ENCODE peak calls at places on chromosome 19, in seven cellular contexts. One of them, this sample, is unnamed.
A peak's percentile ranks its signal among the peaks of the same experiment; 100 is the strongest.

GRCh38 chr19:13022111-13022858 is 27.0 kb downstream of the NFIX start:
- DNase-seq in right atrium auricular region: no peak
- DNase-seq in tibial artery: peak; percentile 67
- DNase-seq in fibroblast of lung: peak; percentile 70
- DNase-seq in AG10803: peak; percentile 75
- DNase-seq in CD8-positive, alpha-beta T cell: no peak
- DNase-seq in AG09309: no peak
- DNase-seq in this sample: no peak

GRCh38 chr19:10911579-10912363 is 16.7 kb downstream of the YIPF2 start:
- DNase-seq in fibroblast of lung: no peak
- DNase-seq in right atrium auricular region: no peak
- DNase-seq in AG09309: no peak
- DNase-seq in CD8-positive, alpha-beta T cell: no peak
- DNase-seq in AG10803: no peak
- DNase-seq in tibial artery: no peak
- DNase-seq in this sample: no peak

GRCh38 chr19:11420429-11420893 is 1.3 kb upstream of the RGL3 start:
- DNase-seq in right atrium auricular region: peak; percentile 91
- DNase-seq in fibroblast of lung: no peak
- DNase-seq in AG09309: no peak
- DNase-seq in CD8-positive, alpha-beta T cell: no peak
- DNase-seq in AG10803: peak; percentile 23
- DNase-seq in tibial artery: peak; percentile 79
- DNase-seq in this sample: peak; percentile 53

GRCh38 chr19:2542341-2543069 is 66.6 kb downstream of the GADD45B start:
- DNase-seq in AG10803: no peak
- DNase-seq in right atrium auricular region: no peak
- DNase-seq in CD8-positive, alpha-beta T cell: no peak
- DNase-seq in AG09309: no peak
- DNase-seq in fibroblast of lung: peak; percentile 51
- DNase-seq in tibial artery: no peak
- DNase-seq in this sample: no peak

GRCh38 chr19:40530091-40530901 is 46.4 kb upstream of the SHKBP1 start:
- DNase-seq in tibial artery: no peak
- DNase-seq in CD8-positive, alpha-beta T cell: no peak
- DNase-seq in AG09309: no peak
- DNase-seq in fibroblast of lung: no peak
- DNase-seq in AG10803: no peak
- DNase-seq in right atrium auricular region: no peak
- DNase-seq in this sample: no peak

GRCh38 chr19:47653856-47654255 is 44.9 kb downstream of the BICRA start:
- DNase-seq in right atrium auricular region: no peak
- DNase-seq in CD8-positive, alpha-beta T cell: no peak
- DNase-seq in fibroblast of lung: no peak
- DNase-seq in AG10803: no peak
- DNase-seq in AG09309: no peak
- DNase-seq in tibial artery: no peak
- DNase-seq in this sample: no peak

GRCh38 chr19:49639401-49640112 is 386 bp downstream of the RRAS start:
- DNase-seq in AG09309: no peak
- DNase-seq in right atrium auricular region: no peak
- DNase-seq in CD8-positive, alpha-beta T cell: no peak
- DNase-seq in fibroblast of lung: no peak
- DNase-seq in tibial artery: peak; percentile 42
- DNase-seq in AG10803: no peak
- DNase-seq in this sample: no peak

GRCh38 chr19:49362926-49363264 is 679 bp upstream of the TEAD2 start:
- DNase-seq in AG10803: peak; percentile 33
- DNase-seq in fibroblast of lung: peak; percentile 61
- DNase-seq in right atrium auricular region: no peak
- DNase-seq in tibial artery: peak; percentile 52
- DNase-seq in AG09309: no peak
- DNase-seq in CD8-positive, alpha-beta T cell: no peak
- DNase-seq in this sample: peak; percentile 53

GRCh38 chr19:35224681-35225604 is 3.6 kb downstream of the FAM187B start:
- DNase-seq in CD8-positive, alpha-beta T cell: no peak
- DNase-seq in AG09309: no peak
- DNase-seq in tibial artery: no peak
- DNase-seq in fibroblast of lung: no peak
- DNase-seq in right atrium auricular region: peak; percentile 43
- DNase-seq in AG10803: no peak
- DNase-seq in this sample: no peak

GRCh38 chr19:13978306-13978705 is 26.0 kb downstream of the DCAF15 start:
- DNase-seq in fibroblast of lung: no peak
- DNase-seq in AG09309: no peak
- DNase-seq in CD8-positive, alpha-beta T cell: no peak
- DNase-seq in tibial artery: peak; percentile 89
- DNase-seq in AG10803: no peak
- DNase-seq in right atrium auricular region: peak; percentile 89
- DNase-seq in this sample: peak; percentile 43

GRCh38 chr19:555474-555808 is 11.6 kb downstream of the GZMM start:
- DNase-seq in AG10803: no peak
- DNase-seq in fibroblast of lung: no peak
- DNase-seq in tibial artery: no peak
- DNase-seq in AG09309: no peak
- DNase-seq in right atrium auricular region: no peak
- DNase-seq in CD8-positive, alpha-beta T cell: no peak
- DNase-seq in this sample: no peak

GRCh38 chr19:1171755-1172352 is 2.2 kb downstream of the SBNO2 start:
- DNase-seq in AG10803: no peak
- DNase-seq in tibial artery: no peak
- DNase-seq in CD8-positive, alpha-beta T cell: no peak
- DNase-seq in fibroblast of lung: no peak
- DNase-seq in right atrium auricular region: no peak
- DNase-seq in AG09309: no peak
- DNase-seq in this sample: no peak

GRCh38 chr19:12578641-12579040 is 27.4 kb upstream of the ZNF564 start:
- DNase-seq in tibial artery: no peak
- DNase-seq in fibroblast of lung: no peak
- DNase-seq in AG09309: no peak
- DNase-seq in AG10803: no peak
- DNase-seq in CD8-positive, alpha-beta T cell: no peak
- DNase-seq in right atrium auricular region: no peak
- DNase-seq in this sample: no peak

GRCh38 chr19:14003279-14004051 is 2.7 kb downstream of the RFX1 start:
- DNase-seq in AG10803: peak; percentile 13
- DNase-seq in fibroblast of lung: no peak
- DNase-seq in right atrium auricular region: no peak
- DNase-seq in CD8-positive, alpha-beta T cell: no peak
- DNase-seq in tibial artery: no peak
- DNase-seq in AG09309: no peak
- DNase-seq in this sample: no peak

GRCh38 chr19:13190781-13191540 is 40.8 kb downstream of the IER2 start:
- DNase-seq in fibroblast of lung: no peak
- DNase-seq in right atrium auricular region: no peak
- DNase-seq in tibial artery: no peak
- DNase-seq in CD8-positive, alpha-beta T cell: no peak
- DNase-seq in AG10803: no peak
- DNase-seq in AG09309: no peak
- DNase-seq in this sample: no peak

GRCh38 chr19:49872245-49873148 is 4.7 kb downstream of the AKT1S1 start:
- DNase-seq in AG10803: no peak
- DNase-seq in AG09309: no peak
- DNase-seq in tibial artery: no peak
- DNase-seq in fibroblast of lung: no peak
- DNase-seq in CD8-positive, alpha-beta T cell: no peak
- DNase-seq in right atrium auricular region: no peak
- DNase-seq in this sample: no peak

GRCh38 chr19:9342610-9343304 is 18.8 kb downstream of the ZNF559 start:
- DNase-seq in CD8-positive, alpha-beta T cell: no peak
- DNase-seq in tibial artery: no peak
- DNase-seq in right atrium auricular region: no peak
- DNase-seq in AG10803: no peak
- DNase-seq in AG09309: no peak
- DNase-seq in fibroblast of lung: no peak
- DNase-seq in this sample: peak; percentile 6

GRCh38 chr19:10846500-10847202 is 1.6 kb upstream of the C19orf38 start:
- DNase-seq in tibial artery: no peak
- DNase-seq in AG10803: no peak
- DNase-seq in AG09309: no peak
- DNase-seq in right atrium auricular region: no peak
- DNase-seq in CD8-positive, alpha-beta T cell: no peak
- DNase-seq in fibroblast of lung: no peak
- DNase-seq in this sample: no peak

GRCh38 chr19:38089440-38089839 is 134.6 kb downstream of the DPF1 start:
- DNase-seq in AG09309: no peak
- DNase-seq in right atrium auricular region: no peak
- DNase-seq in fibroblast of lung: no peak
- DNase-seq in tibial artery: no peak
- DNase-seq in AG10803: no peak
- DNase-seq in CD8-positive, alpha-beta T cell: no peak
- DNase-seq in this sample: no peak

GRCh38 chr19:850221-850978 is 1.7 kb upstream of the ELANE start:
- DNase-seq in AG10803: peak; percentile 95
- DNase-seq in AG09309: peak; percentile 70
- DNase-seq in right atrium auricular region: peak; percentile 95
- DNase-seq in CD8-positive, alpha-beta T cell: no peak
- DNase-seq in tibial artery: peak; percentile 93
- DNase-seq in fibroblast of lung: peak; percentile 59
- DNase-seq in this sample: peak; percentile 98

GRCh38 chr19:18542936-18543813 is at the start of gene FKBP8:
- DNase-seq in fibroblast of lung: peak; percentile 82
- DNase-seq in right atrium auricular region: peak; percentile 95
- DNase-seq in CD8-positive, alpha-beta T cell: peak; percentile 86
- DNase-seq in AG10803: peak; percentile 85
- DNase-seq in tibial artery: peak; percentile 93
- DNase-seq in AG09309: peak; percentile 56
- DNase-seq in this sample: peak; percentile 86

GRCh38 chr19:18541992-18542935 is 1.1 kb downstream of the FKBP8 start:
- DNase-seq in AG10803: no peak
- DNase-seq in fibroblast of lung: no peak
- DNase-seq in tibial artery: no peak
- DNase-seq in right atrium auricular region: no peak
- DNase-seq in CD8-positive, alpha-beta T cell: no peak
- DNase-seq in AG09309: no peak
- DNase-seq in this sample: no peak

GRCh38 chr19:18539372-18539771 is 4.0 kb downstream of the FKBP8 start:
- DNase-seq in AG10803: no peak
- DNase-seq in CD8-positive, alpha-beta T cell: no peak
- DNase-seq in tibial artery: no peak
- DNase-seq in AG09309: no peak
- DNase-seq in right atrium auricular region: no peak
- DNase-seq in fibroblast of lung: no peak
- DNase-seq in this sample: no peak

GRCh38 chr19:18541258-18541991 is 1.9 kb downstream of the FKBP8 start:
- DNase-seq in tibial artery: no peak
- DNase-seq in right atrium auricular region: no peak
- DNase-seq in AG10803: peak; percentile 57
- DNase-seq in AG09309: no peak
- DNase-seq in fibroblast of lung: peak; percentile 16
- DNase-seq in CD8-positive, alpha-beta T cell: no peak
- DNase-seq in this sample: no peak

GRCh38 chr19:18543814-18544475 is 572 bp upstream of the FKBP8 start:
- DNase-seq in tibial artery: no peak
- DNase-seq in AG09309: no peak
- DNase-seq in fibroblast of lung: peak; percentile 51
- DNase-seq in right atrium auricular region: peak; percentile 64
- DNase-seq in AG10803: peak; percentile 63
- DNase-seq in CD8-positive, alpha-beta T cell: no peak
- DNase-seq in this sample: peak; percentile 67
- TF ChIP-seq CTCF in tibial artery: no peak
- TF ChIP-seq CTCF in AG09309: no peak
- TF ChIP-seq CTCF in fibroblast of lung: no peak
- TF ChIP-seq CTCF in right atrium auricular region: no peak
- TF ChIP-seq CTCF in AG10803: peak; percentile 21
- TF ChIP-seq CTCF in CD8-positive, alpha-beta T cell: no peak
- TF ChIP-seq CTCF in this sample: no peak

GRCh38 chr19:55032170-55032569 is 5.9 kb downstream of the GP6 start:
- DNase-seq in tibial artery: no peak
- DNase-seq in fibroblast of lung: no peak
- DNase-seq in AG09309: no peak
- DNase-seq in right atrium auricular region: no peak
- DNase-seq in AG10803: no peak
- DNase-seq in CD8-positive, alpha-beta T cell: no peak
- DNase-seq in this sample: no peak
- H3K4me3 ChIP-seq in tibial artery: no peak overlapping the region
- H3K4me3 ChIP-seq in fibroblast of lung: no peak overlapping the region
- H3K4me3 ChIP-seq in AG09309: no peak overlapping the region
- H3K4me3 ChIP-seq in right atrium auricular region: no peak overlapping the region
- H3K4me3 ChIP-seq in AG10803: no peak overlapping the region
- H3K4me3 ChIP-seq in CD8-positive, alpha-beta T cell: no peak overlapping the region
- H3K4me3 ChIP-seq in this sample: no peak overlapping the region

GRCh38 chr19:29724741-29725140 is 9.7 kb upstream of the C19orf12 start:
- DNase-seq in AG10803: no peak
- DNase-seq in CD8-positive, alpha-beta T cell: no peak
- DNase-seq in tibial artery: no peak
- DNase-seq in AG09309: no peak
- DNase-seq in right atrium auricular region: no peak
- DNase-seq in fibroblast of lung: no peak
- DNase-seq in this sample: no peak

GRCh38 chr19:29727906-29728305 is 12.8 kb upstream of the C19orf12 start:
- DNase-seq in fibroblast of lung: no peak
- DNase-seq in tibial artery: no peak
- DNase-seq in right atrium auricular region: no peak
- DNase-seq in AG10803: no peak
- DNase-seq in AG09309: no peak
- DNase-seq in CD8-positive, alpha-beta T cell: no peak
- DNase-seq in this sample: no peak

GRCh38 chr19:29724102-29724641 is 9.1 kb upstream of the C19orf12 start:
- DNase-seq in AG10803: no peak
- DNase-seq in right atrium auricular region: no peak
- DNase-seq in tibial artery: no peak
- DNase-seq in AG09309: no peak
- DNase-seq in fibroblast of lung: peak; percentile 32
- DNase-seq in CD8-positive, alpha-beta T cell: no peak
- DNase-seq in this sample: peak; percentile 15
- TF ChIP-seq CTCF in AG10803: no peak
- TF ChIP-seq CTCF in right atrium auricular region: no peak
- TF ChIP-seq CTCF in tibial artery: no peak
- TF ChIP-seq CTCF in AG09309: no peak
- TF ChIP-seq CTCF in fibroblast of lung: peak; percentile 12
- TF ChIP-seq CTCF in CD8-positive, alpha-beta T cell: no peak
- TF ChIP-seq CTCF in this sample: no peak

GRCh38 chr19:42089191-42089750 is 13.3 kb downstream of the ZNF574 start:
- DNase-seq in tibial artery: no peak
- DNase-seq in fibroblast of lung: no peak
- DNase-seq in AG10803: no peak
- DNase-seq in right atrium auricular region: no peak
- DNase-seq in CD8-positive, alpha-beta T cell: no peak
- DNase-seq in AG09309: no peak
- DNase-seq in this sample: no peak

GRCh38 chr19:42083537-42083936 is 7.6 kb downstream of the ZNF574 start:
- DNase-seq in AG09309: no peak
- DNase-seq in right atrium auricular region: no peak
- DNase-seq in tibial artery: no peak
- DNase-seq in AG10803: no peak
- DNase-seq in CD8-positive, alpha-beta T cell: no peak
- DNase-seq in fibroblast of lung: no peak
- DNase-seq in this sample: no peak

GRCh38 chr19:42088471-42089190 is 12.7 kb downstream of the ZNF574 start:
- DNase-seq in AG10803: peak; percentile 74
- DNase-seq in fibroblast of lung: peak; percentile 83
- DNase-seq in tibial artery: no peak
- DNase-seq in right atrium auricular region: no peak
- DNase-seq in CD8-positive, alpha-beta T cell: no peak
- DNase-seq in AG09309: no peak
- DNase-seq in this sample: peak; percentile 65

GRCh38 chr19:42086770-42087550 is 11.0 kb downstream of the ZNF574 start:
- DNase-seq in fibroblast of lung: peak; percentile 35
- DNase-seq in AG10803: no peak
- DNase-seq in tibial artery: no peak
- DNase-seq in AG09309: no peak
- DNase-seq in CD8-positive, alpha-beta T cell: no peak
- DNase-seq in right atrium auricular region: no peak
- DNase-seq in this sample: no peak

GRCh38 chr19:42086188-42086736 is 10.3 kb downstream of the ZNF574 start:
- DNase-seq in right atrium auricular region: no peak
- DNase-seq in fibroblast of lung: no peak
- DNase-seq in CD8-positive, alpha-beta T cell: no peak
- DNase-seq in tibial artery: no peak
- DNase-seq in AG10803: no peak
- DNase-seq in AG09309: no peak
- DNase-seq in this sample: no peak
- H3K4me3 ChIP-seq in right atrium auricular region: no peak overlapping the region
- H3K4me3 ChIP-seq in fibroblast of lung: no peak overlapping the region
- H3K4me3 ChIP-seq in CD8-positive, alpha-beta T cell: no peak overlapping the region
- H3K4me3 ChIP-seq in tibial artery: no peak overlapping the region
- H3K4me3 ChIP-seq in AG10803: no peak overlapping the region
- H3K4me3 ChIP-seq in AG09309: no peak overlapping the region
- H3K4me3 ChIP-seq in this sample: no peak overlapping the region